ENCODE peak calls at places on chromosomes 3 and 15, in seven cellular contexts. F is GM12878, E is K562, G is SK-N-SH, N is HepG2, P is GM12892, B is H1. J is an unnamed sample.

GRCh38 chr3:11254876-11255275 is 17.3 kb upstream of the ATG7 start:
- DNase-seq in F (no peak), E (no peak), G (no peak), N (no peak), P (no peak), B (no peak), J (no peak)

GRCh38 chr15:29121369-29121656 is 148.3 kb downstream of the NSMCE3 start:
- DNase-seq in F (no peak), E (no peak), G (no peak), N (no peak), P (no peak), B (no peak), J (no peak)

GRCh38 chr15:56672721-56673120 is 60.6 kb downstream of the ZNF280D start:
- DNase-seq in F (no peak), E (no peak), G (no peak), N (no peak), P (no peak), B (no peak), J (no peak)

GRCh38 chr15:83106994-83107840 is at the start of gene TM6SF1:
- DNase-seq in F (no peak), E (peak; percentile 46), G (peak; percentile 80), N (no peak), P (peak; percentile 48), B (no peak), J (peak; percentile 52)

GRCh38 chr3:159789742-159790635 is 198.6 kb upstream of the IL12A start:
- DNase-seq in F (no peak), E (no peak), G (no peak), N (no peak), P (no peak), B (no peak), J (no peak)

GRCh38 chr3:129795596-129795995 is 97.9 kb downstream of the TMCC1 start:
- DNase-seq in F (no peak), E (no peak), G (no peak), N (no peak), P (no peak), B (peak; percentile 9), J (no peak)

GRCh38 chr15:56679247-56679646 is 54.1 kb downstream of the ZNF280D start:
- DNase-seq in F (no peak), E (no peak), G (no peak), N (no peak), P (no peak), B (no peak), J (no peak)

GRCh38 chr3:123745184-123745855 is 138.8 kb downstream of the MYLK start:
- DNase-seq in F (no peak), E (no peak), G (no peak), N (peak; percentile 44), P (no peak), B (no peak), J (no peak)

GRCh38 chr3:8607285-8608040 is 37.1 kb downstream of the SSUH2 start:
- DNase-seq in F (no peak), E (peak; percentile 22), G (peak; percentile 82), N (peak; percentile 55), P (no peak), B (no peak), J (no peak)

GRCh38 chr3:51371943-51372557 is 13.0 kb upstream of the MANF start:
- DNase-seq in F (no peak), E (peak; percentile 58), G (peak; percentile 56), N (peak; percentile 55), P (no peak), B (no peak), J (no peak)

GRCh38 chr15:25830844-25831443 is 32.2 kb downstream of the ATP10A start:
- DNase-seq in F (no peak), E (no peak), G (no peak), N (no peak), P (no peak), B (no peak), J (no peak)

GRCh38 chr3:162742159-162742717 is 1245.6 kb downstream of the OTOL1 start:
- DNase-seq in F (no peak), E (no peak), G (peak; percentile 9), N (no peak), P (no peak), B (no peak), J (no peak)

GRCh38 chr3:122668930-122669730 is 11.5 kb upstream of the PARP14 start:
- DNase-seq in F (no peak), E (no peak), G (no peak), N (peak; percentile 50), P (no peak), B (no peak), J (no peak)

GRCh38 chr15:31145271-31145911 is 43.9 kb upstream of the TRPM1 start:
- DNase-seq in F (no peak), E (no peak), G (no peak), N (peak; percentile 39), P (no peak), B (no peak), J (no peak)

GRCh38 chr3:148211725-148212124 is 486.0 kb upstream of the AGTR1 start:
- DNase-seq in F (no peak), E (no peak), G (no peak), N (peak; percentile 24), P (no peak), B (no peak), J (no peak)

GRCh38 chr3:32937331-32937730 is 14.1 kb upstream of the CCR4 start:
- DNase-seq in F (no peak), E (no peak), G (no peak), N (no peak), P (no peak), B (no peak), J (no peak)

GRCh38 chr3:24174637-24175036 is 229.6 kb downstream of the NR1D2 start:
- DNase-seq in F (no peak), E (peak; percentile 24), G (no peak), N (no peak), P (no peak), B (no peak), J (no peak)

GRCh38 chr15:83077487-83078230 is 10.6 kb upstream of the BTBD1 start:
- DNase-seq in F (no peak), E (no peak), G (no peak), N (no peak), P (no peak), B (no peak), J (no peak)

GRCh38 chr3:40211579-40211978 is 97.9 kb upstream of the EIF1B start:
- DNase-seq in F (no peak), E (no peak), G (no peak), N (no peak), P (no peak), B (no peak), J (no peak)

GRCh38 chr3:161800985-161801559 is 304.5 kb downstream of the OTOL1 start:
- DNase-seq in F (peak; percentile 8), E (no peak), G (no peak), N (peak; percentile 1), P (no peak), B (no peak), J (no peak)

GRCh38 chr3:42055291-42055690 is 35.9 kb upstream of the TRAK1 start:
- DNase-seq in F (no peak), E (no peak), G (no peak), N (peak; percentile 81), P (no peak), B (no peak), J (no peak)

GRCh38 chr3:30604566-30604965 is 1.8 kb upstream of the TGFBR2 start:
- DNase-seq in F (no peak), E (no peak), G (no peak), N (no peak), P (no peak), B (no peak), J (no peak)

GRCh38 chr15:75081150-75081549 is 57.8 kb downstream of the PPCDC start:
- DNase-seq in F (no peak), E (no peak), G (no peak), N (no peak), P (no peak), B (no peak), J (no peak)

GRCh38 chr3:49397470-49397869 is 14.3 kb downstream of the RHOA start:
- DNase-seq in F (no peak), E (peak; percentile 74), G (peak; percentile 61), N (no peak), P (no peak), B (no peak), J (no peak)

GRCh38 chr3:64818196-64818595 is 130.4 kb upstream of the ADAMTS9 start:
- DNase-seq in F (no peak), E (no peak), G (no peak), N (no peak), P (no peak), B (no peak), J (no peak)

GRCh38 chr3:70916375-70917055 is 604.1 kb upstream of the MDFIC2 start:
- DNase-seq in F (no peak), E (peak; percentile 67), G (peak; percentile 43), N (peak; percentile 69), P (no peak), B (no peak), J (no peak)

GRCh38 chr3:89116486-89116885 is 9.1 kb downstream of the EPHA3 start:
- DNase-seq in F (no peak), E (no peak), G (no peak), N (no peak), P (no peak), B (no peak), J (no peak)
- TF ChIP-seq TAF1 in F (no peak), E (no peak), G (no peak), N (no peak), P (no peak), B (no peak), J (no peak)

DNA sequence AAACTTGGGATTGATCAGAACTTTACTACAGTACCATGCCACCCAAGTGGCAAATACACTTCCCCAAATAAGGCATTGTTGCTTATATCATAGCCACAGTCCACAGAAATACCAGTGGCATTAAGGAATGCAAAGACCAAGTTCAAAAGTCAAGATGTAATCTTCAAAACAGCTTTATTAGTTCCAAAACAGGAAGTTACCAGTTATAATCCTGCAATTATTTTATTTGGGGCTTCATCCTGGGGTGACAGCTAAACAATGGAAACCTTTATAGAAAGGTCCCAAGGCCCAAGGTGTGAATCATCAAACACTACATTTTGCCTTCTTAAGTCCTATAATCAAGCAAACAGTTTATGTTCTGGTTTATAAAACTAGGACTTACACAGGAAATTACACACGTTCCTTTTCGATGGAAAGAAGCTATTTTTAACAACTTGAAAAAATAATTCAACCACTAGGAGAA is 30.3 kb upstream of the RNF7 start:
- DNase-seq in F (no peak), E (no peak), G (no peak), N (no peak), P (no peak), B (no peak), J (no peak)
- TF ChIP-seq TAF1 in F (no peak), E (no peak), G (no peak), N (no peak), P (no peak), B (no peak), J (no peak)

GRCh38 chr15:73305331-73306211 is 63.2 kb downstream of the HCN4 start:
- DNase-seq in F (no peak), E (peak; percentile 74), G (peak; percentile 79), N (peak; percentile 57), P (no peak), B (peak; percentile 39), J (no peak)
- TF ChIP-seq TAF1 in F (no peak), E (no peak), G (no peak), N (no peak), P (no peak), B (no peak), J (no peak)

DNA sequence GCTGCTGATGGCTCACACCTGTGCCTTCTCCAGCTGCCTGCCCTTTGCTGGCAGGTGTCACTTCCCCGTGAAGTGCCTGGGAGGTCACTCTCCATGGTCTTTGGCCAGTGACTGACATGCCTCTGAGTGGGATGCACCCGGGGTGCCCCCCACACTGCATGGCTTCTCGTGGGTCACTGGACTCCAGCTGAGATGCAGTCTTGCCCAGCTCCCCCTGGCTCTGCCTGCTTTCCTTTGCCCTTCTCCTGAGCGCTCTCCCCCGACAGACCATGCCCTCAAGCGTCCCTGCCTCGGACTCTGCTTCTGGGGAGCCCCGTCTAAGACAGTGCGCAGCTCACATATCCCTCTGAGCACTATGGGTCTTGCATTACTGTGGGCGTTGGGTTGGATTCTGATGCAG is 14.4 kb downstream of the FBLN2 start:
- DNase-seq in F (no peak), E (no peak), G (no peak), N (no peak), P (no peak), B (no peak), J (no peak)
- TF ChIP-seq TAF1 in F (no peak), E (no peak), G (no peak), N (no peak), P (no peak), B (no peak), J (no peak)

J was measured in GM12891.